ENCODE peak calls at places on chromosomes 13 and 19, in seven cellular contexts. Y, W, Q, A, E, V and F are unnamed samples. For H3K4me1, the result is how much of the 10 kb centered on the place peaks cover.

GRCh38 chr13:60043262-60043661 is 120.5 kb downstream of the DIAPH3 start:
- DNase-seq in Y (no peak), W (no peak), Q (no peak), A (no peak), E (no peak), V (no peak), F (no peak)

GRCh38 chr19:18932216-18932841 is 8.7 kb downstream of the HOMER3 start:
- DNase-seq in Y (no peak), W (peak), Q (peak), A (peak), E (peak), V (no peak), F (peak)

GRCh38 chr13:34734932-34735331 is 207.1 kb upstream of the NBEA start:
- DNase-seq in Y (no peak), W (no peak), Q (no peak), A (no peak), E (no peak), V (no peak), F (no peak)

GRCh38 chr19:51809787-51810186 is 14.8 kb downstream of the FPR3 start:
- DNase-seq in Y (no peak), W (no peak), Q (no peak), A (no peak), E (no peak), V (no peak), F (no peak)

GRCh38 chr19:10686661-10687517 is 14.3 kb upstream of the QTRT1 start:
- DNase-seq in Y (peak), W (no peak), Q (no peak), A (no peak), E (no peak), V (no peak), F (no peak)

GRCh38 chr19:31641591-31641990 is 292.4 kb upstream of the TSHZ3 start:
- DNase-seq in Y (peak), W (no peak), Q (no peak), A (no peak), E (no peak), V (no peak), F (no peak)

GRCh38 chr19:41821003-41821735 is 23.3 kb downstream of the LYPD4 start:
- DNase-seq in Y (no peak), W (no peak), Q (no peak), A (peak), E (peak), V (no peak), F (no peak)

GRCh38 chr13:95233026-95233635 is 68.1 kb downstream of the ABCC4 start:
- DNase-seq in Y (no peak), W (no peak), Q (no peak), A (no peak), E (no peak), V (no peak), F (no peak)

GRCh38 chr19:27896091-27896490 is 1316.9 kb downstream of the UQCRFS1 start:
- DNase-seq in Y (no peak), W (no peak), Q (no peak), A (no peak), E (no peak), V (no peak), F (no peak)

GRCh38 chr13:43061496-43062280 is 38.3 kb downstream of the DNAJC15 start:
- DNase-seq in Y (no peak), W (no peak), Q (no peak), A (no peak), E (no peak), V (no peak), F (no peak)

GRCh38 chr19:40990972-40991381 is at the start of gene CYP2B6:
- DNase-seq in Y (no peak), W (no peak), Q (no peak), A (no peak), E (no peak), V (no peak), F (no peak)

GRCh38 chr19:18379803-18380747 is 5.9 kb upstream of the GDF15 start:
- DNase-seq in Y (peak), W (peak), Q (peak), A (peak), E (no peak), V (peak), F (no peak)

GRCh38 chr13:73268306-73268705 is 209.5 kb downstream of the KLF5 start:
- DNase-seq in Y (no peak), W (no peak), Q (peak), A (no peak), E (peak), V (no peak), F (peak)

GRCh38 chr19:48102870-48103751 is 7.5 kb downstream of the PLA2G4C start:
- DNase-seq in Y (peak), W (no peak), Q (no peak), A (no peak), E (peak), V (no peak), F (no peak)

GRCh38 chr19:13156968-13157882 is 7.0 kb downstream of the IER2 start:
- DNase-seq in Y (no peak), W (no peak), Q (no peak), A (no peak), E (no peak), V (no peak), F (no peak)

GRCh38 chr19:13396256-13397080 is 109.8 kb downstream of the CACNA1A start:
- DNase-seq in Y (peak), W (peak), Q (no peak), A (no peak), E (peak), V (no peak), F (no peak)

GRCh38 chr13:26726684-26727083 is 33.9 kb downstream of the GPR12 start:
- DNase-seq in Y (no peak), W (no peak), Q (no peak), A (no peak), E (no peak), V (no peak), F (no peak)

GRCh38 chr13:63693696-63694095 is 2278.0 kb upstream of the PCDH20 start:
- DNase-seq in Y (no peak), W (no peak), Q (peak), A (no peak), E (no peak), V (no peak), F (no peak)

GRCh38 chr13:111623170-111623569 is 302.7 kb downstream of the TEX29 start:
- DNase-seq in Y (no peak), W (no peak), Q (no peak), A (no peak), E (no peak), V (no peak), F (no peak)

GRCh38 chr13:112129557-112129956 is 62.6 kb downstream of the SOX1 start:
- DNase-seq in Y (no peak), W (no peak), Q (no peak), A (no peak), E (no peak), V (no peak), F (no peak)

GRCh38 chr13:102569488-102569887 is 27.3 kb upstream of the TPP2 start:
- DNase-seq in Y (peak), W (no peak), Q (no peak), A (no peak), E (no peak), V (no peak), F (no peak)

GRCh38 chr19:48833977-48834376 is 2.3 kb downstream of the HSD17B14 start:
- DNase-seq in Y (no peak), W (no peak), Q (no peak), A (no peak), E (no peak), V (no peak), F (no peak)

GRCh38 chr13:94617389-94618000 is 15.8 kb downstream of the GPR180 start:
- DNase-seq in Y (no peak), W (no peak), Q (no peak), A (no peak), E (peak), V (no peak), F (no peak)

GRCh38 chr19:45598267-45599011 is 3.6 kb downstream of the GPR4 start:
- DNase-seq in Y (no peak), W (no peak), Q (no peak), A (no peak), E (no peak), V (no peak), F (no peak)

GRCh38 chr19:10718205-10719196 is 622 bp downstream of the DNM2 start:
- DNase-seq in Y (peak), W (peak), Q (peak), A (peak), E (peak), V (no peak), F (no peak)

GRCh38 chr13:110337287-110337686 is 30.2 kb downstream of the COL4A2 start:
- DNase-seq in Y (no peak), W (no peak), Q (no peak), A (no peak), E (no peak), V (no peak), F (no peak)

GRCh38 chr13:88434953-88435352 is 763.8 kb downstream of the SLITRK5 start:
- DNase-seq in Y (no peak), W (no peak), Q (no peak), A (no peak), E (no peak), V (no peak), F (no peak)

GRCh38 chr13:42906257-42906656 is 85.8 kb downstream of the EPSTI1 start:
- DNase-seq in Y (no peak), W (no peak), Q (no peak), A (no peak), E (no peak), V (no peak), F (no peak)

GRCh38 chr13:50476579-50476978 is 366.9 kb downstream of the DLEU7 start:
- DNase-seq in Y (no peak), W (no peak), Q (no peak), A (no peak), E (no peak), V (no peak), F (no peak)
- H3K4me1 ChIP-seq in Y (under half), W (under half), Q (under half), A (under half), E (under half), V (under half), F (under half)

GRCh38 chr19:1856698-1857603 is 6.4 kb downstream of the KLF16 start:
- DNase-seq in Y (peak), W (peak), Q (peak), A (peak), E (peak), V (no peak), F (peak)
- H3K4me1 ChIP-seq in Y (half or more), W (under half), Q (half or more), A (half or more), E (under half), V (under half), F (under half)

GRCh38 chr19:2041436-2041685 is 9.7 kb downstream of the MKNK2 start:
- DNase-seq in Y (no peak), W (no peak), Q (peak), A (no peak), E (no peak), V (no peak), F (no peak)
- H3K4me1 ChIP-seq in Y (under half), W (under half), Q (under half), A (half or more), E (under half), V (under half), F (under half)

DNA sequence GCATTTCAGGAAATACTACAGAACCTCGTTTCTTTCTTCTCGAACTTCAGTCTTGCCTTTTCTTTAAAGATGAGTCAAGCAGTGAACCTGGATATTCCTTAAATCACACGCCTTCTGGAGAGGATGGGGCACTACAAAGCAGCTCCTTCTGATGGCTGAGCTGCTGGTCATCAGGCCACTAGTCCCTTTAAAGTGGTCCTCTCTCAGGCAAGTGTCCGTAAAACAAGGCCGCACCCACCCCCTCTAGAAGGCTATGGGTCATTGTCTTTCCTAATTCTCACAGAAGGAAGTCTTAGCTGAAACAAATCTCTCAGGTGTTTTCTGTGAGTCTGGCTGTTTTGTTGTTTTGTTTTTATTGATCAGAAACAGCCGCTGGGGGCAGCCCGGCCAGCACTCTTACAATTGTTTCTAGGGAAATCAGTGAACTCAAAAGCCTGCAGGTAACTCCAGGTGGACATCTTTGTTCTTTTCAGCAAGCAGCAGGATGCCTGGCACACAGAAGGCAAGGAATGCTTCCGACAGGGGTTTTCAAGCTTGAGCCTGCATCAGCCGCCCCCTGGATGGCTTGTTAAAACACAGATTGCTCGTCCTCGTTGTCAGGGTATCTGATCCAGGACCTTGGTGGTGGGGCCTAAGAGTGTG is 45.4 kb downstream of the MBNL2 start:
- DNase-seq in Y (no peak), W (no peak), Q (no peak), A (no peak), E (no peak), V (no peak), F (no peak)
- H3K4me1 ChIP-seq in Y (under half), W (under half), Q (under half), A (half or more), E (under half), V (under half), F (under half)

DNA sequence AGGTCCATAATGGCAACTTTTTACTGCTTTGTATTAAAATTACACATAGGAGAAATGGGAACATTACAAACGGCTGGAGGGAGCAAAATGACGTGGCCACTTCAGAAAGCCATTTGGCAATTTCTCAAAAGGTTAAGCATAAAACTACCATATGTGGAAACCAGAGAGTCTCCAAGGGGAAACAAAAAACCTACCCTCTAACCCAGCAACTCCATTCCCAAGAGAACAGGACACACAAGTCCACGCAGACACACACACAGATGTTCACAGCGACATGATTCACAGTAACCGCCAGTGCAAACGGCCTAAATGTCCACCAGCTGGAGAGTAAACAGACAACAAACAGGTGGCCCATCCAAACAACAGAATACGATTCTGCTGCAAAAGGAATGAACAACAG is 37.3 kb downstream of the STK24 start:
- DNase-seq in Y (peak), W (no peak), Q (no peak), A (no peak), E (no peak), V (no peak), F (no peak)
- H3K4me1 ChIP-seq in Y (under half), W (under half), Q (half or more), A (half or more), E (under half), V (under half), F (under half)

GRCh38 chr13:40605573-40605972 is 60.9 kb downstream of the FOXO1 start:
- DNase-seq in Y (no peak), W (no peak), Q (no peak), A (no peak), E (no peak), V (no peak), F (no peak)
- H3K4me1 ChIP-seq in Y (under half), W (under half), Q (under half), A (under half), E (under half), V (under half), F (under half)

GRCh38 chr19:2629491-2630351 is 72.8 kb downstream of the GNG7 start:
- DNase-seq in Y (no peak), W (no peak), Q (no peak), A (no peak), E (no peak), V (no peak), F (no peak)

GRCh38 chr19:2628597-2628996 is 73.9 kb downstream of the GNG7 start:
- DNase-seq in Y (no peak), W (no peak), Q (no peak), A (no peak), E (no peak), V (no peak), F (no peak)

GRCh38 chr19:2625434-2625833 is 77.1 kb downstream of the GNG7 start:
- DNase-seq in Y (no peak), W (no peak), Q (peak), A (peak), E (no peak), V (no peak), F (no peak)

GRCh38 chr19:2627855-2628254 is 74.6 kb downstream of the GNG7 start:
- DNase-seq in Y (peak), W (no peak), Q (no peak), A (no peak), E (no peak), V (no peak), F (no peak)

GRCh38 chr19:2627319-2627829 is 75.1 kb downstream of the GNG7 start:
- DNase-seq in Y (peak), W (peak), Q (peak), A (peak), E (no peak), V (peak), F (peak)
- H3K4me1 ChIP-seq in Y (under half), W (under half), Q (under half), A (under half), E (under half), V (under half), F (under half)

GRCh38 chr19:50420808-50421207 is 2.1 kb downstream of the SPIB start:
- DNase-seq in Y (no peak), W (no peak), Q (no peak), A (no peak), E (no peak), V (no peak), F (no peak)
- H3K4me1 ChIP-seq in Y (under half), W (under half), Q (under half), A (under half), E (under half), V (under half), F (under half)

DNA sequence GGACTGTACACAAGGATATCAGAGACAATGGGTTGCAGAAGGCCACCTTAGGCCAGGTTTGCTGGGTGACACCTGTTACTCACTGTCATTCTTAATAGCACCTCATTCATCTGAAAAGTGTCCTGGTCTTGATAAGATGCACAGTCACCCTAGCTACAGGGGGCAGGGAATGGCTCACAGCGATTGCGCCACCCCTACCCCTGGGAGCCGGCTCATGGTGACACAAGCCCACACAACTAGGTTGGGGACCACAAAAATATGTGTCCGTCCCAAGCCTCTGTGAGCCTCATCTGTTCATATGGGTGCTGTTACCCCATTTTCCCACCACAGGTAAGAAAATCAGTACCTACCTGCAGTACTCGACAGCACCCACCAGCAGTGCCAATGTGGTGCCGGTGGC is 23.4 kb downstream of the MED26 start:
- DNase-seq in Y (no peak), W (no peak), Q (no peak), A (no peak), E (no peak), V (no peak), F (no peak)
- H3K4me1 ChIP-seq in Y (under half), W (under half), Q (under half), A (half or more), E (under half), V (under half), F (under half)